ENCODE peak calls at places on chromosomes 13 and 19, in ten cellular contexts. N is small intestine, A is ovary, T is H1, Q is endothelial cell of umbilical vein, R is A673, J is left ventricle myocardium inferior, W is tibial artery, P is cardiac muscle cell, B is HCT116. G is an unnamed sample.

GRCh38 chr19:1401138-1401888 is at the start of gene GAMT:
- DNase-seq in N (no peak), A (peak; percentile 76), T (no peak), Q (peak; percentile 48), R (peak; percentile 68), J (peak; percentile 55), W (no peak), P (peak; percentile 42), B (no peak), G (peak; percentile 40)

GRCh38 chr19:16587031-16588023 is 15.1 kb upstream of the SLC35E1 start:
- DNase-seq in N (no peak), A (no peak), T (no peak), Q (no peak), R (no peak), J (no peak), W (peak; percentile 52), P (no peak), B (no peak), G (no peak)

GRCh38 chr13:44163108-44163507 is 210.5 kb upstream of the SERP2 start:
- DNase-seq in N (no peak), A (no peak), T (no peak), Q (no peak), R (no peak), J (no peak), W (no peak), P (no peak), B (no peak), G (no peak)

GRCh38 chr19:40689339-40690049 is 957 bp downstream of the NUMBL start:
- DNase-seq in N (no peak), A (peak; percentile 65), T (peak; percentile 58), Q (peak; percentile 14), R (peak; percentile 27), J (peak; percentile 46), W (peak; percentile 43), P (no peak), B (no peak), G (peak; percentile 52)

GRCh38 chr13:84684804-84685203 is 802.5 kb upstream of the SLITRK1 start:
- DNase-seq in N (no peak), A (no peak), T (no peak), Q (no peak), R (no peak), J (no peak), W (no peak), P (no peak), B (no peak), G (no peak)

GRCh38 chr13:44165895-44166496 is 207.6 kb upstream of the SERP2 start:
- DNase-seq in N (no peak), A (no peak), T (no peak), Q (no peak), R (no peak), J (no peak), W (no peak), P (no peak), B (no peak), G (no peak)

GRCh38 chr13:24148414-24149305 is 11.9 kb upstream of the SPATA13 start:
- DNase-seq in N (peak; percentile 85), A (no peak), T (no peak), Q (peak; percentile 94), R (peak; percentile 81), J (no peak), W (no peak), P (peak; percentile 93), B (peak; percentile 96), G (peak; percentile 93)

GRCh38 chr13:62142048-62142447 is 726.4 kb upstream of the PCDH20 start:
- DNase-seq in N (no peak), A (no peak), T (no peak), Q (no peak), R (no peak), J (no peak), W (no peak), P (no peak), B (no peak), G (no peak)

GRCh38 chr19:795691-796581 is 1.3 kb upstream of the PTBP1 start:
- DNase-seq in N (no peak), A (peak; percentile 68), T (no peak), Q (no peak), R (no peak), J (no peak), W (no peak), P (no peak), B (no peak), G (no peak)

GRCh38 chr13:48979892-48980291 is 4.2 kb downstream of the FNDC3A start:
- DNase-seq in N (no peak), A (no peak), T (no peak), Q (no peak), R (no peak), J (no peak), W (no peak), P (no peak), B (no peak), G (no peak)

GRCh38 chr13:45564108-45564507 is 51.4 kb downstream of the ERICH6B start:
- DNase-seq in N (no peak), A (no peak), T (no peak), Q (peak; percentile 7), R (peak; percentile 45), J (no peak), W (no peak), P (peak; percentile 57), B (no peak), G (peak; percentile 2)

GRCh38 chr19:44111910-44112463 is 1.2 kb upstream of the ZNF225 start:
- DNase-seq in N (peak; percentile 7), A (no peak), T (peak; percentile 52), Q (peak; percentile 65), R (peak; percentile 91), J (no peak), W (no peak), P (peak; percentile 93), B (no peak), G (no peak)

GRCh38 chr13:44816701-44817684 is 172.3 kb downstream of the NUFIP1 start:
- DNase-seq in N (no peak), A (no peak), T (no peak), Q (peak; percentile 19), R (peak; percentile 13), J (no peak), W (no peak), P (peak; percentile 20), B (peak; percentile 63), G (no peak)

GRCh38 chr13:46595918-46596315 is 42.9 kb downstream of the LRCH1 start:
- DNase-seq in N (no peak), A (no peak), T (no peak), Q (no peak), R (no peak), J (no peak), W (no peak), P (no peak), B (no peak), G (no peak)

GRCh38 chr13:36067619-36068456 is 63.3 kb downstream of the DCLK1 start:
- DNase-seq in N (no peak), A (no peak), T (no peak), Q (no peak), R (peak; percentile 80), J (no peak), W (no peak), P (no peak), B (no peak), G (no peak)

GRCh38 chr13:48585456-48585840 is 52.6 kb upstream of the RCBTB2 start:
- DNase-seq in N (peak; percentile 23), A (no peak), T (no peak), Q (peak; percentile 96), R (no peak), J (no peak), W (no peak), P (peak; percentile 88), B (peak; percentile 12), G (no peak)

GRCh38 chr19:11237321-11237720 is 2.1 kb upstream of the ANGPTL8 start:
- DNase-seq in N (no peak), A (no peak), T (no peak), Q (no peak), R (no peak), J (no peak), W (no peak), P (no peak), B (no peak), G (no peak)

GRCh38 chr13:27379126-27379525 is 45.3 kb upstream of the GTF3A start:
- DNase-seq in N (no peak), A (peak; percentile 63), T (no peak), Q (no peak), R (no peak), J (no peak), W (no peak), P (no peak), B (no peak), G (no peak)
- H3K27ac ChIP-seq in N (no peak overlapping the region), A (no peak overlapping the region), T (no peak overlapping the region), Q (no peak overlapping the region), R (no peak overlapping the region), J (no peak overlapping the region), W (no peak overlapping the region), P (no peak overlapping the region), B (no peak overlapping the region), G (no peak overlapping the region)

GRCh38 chr19:35903550-35904179 is 1.3 kb downstream of the HCST start:
- DNase-seq in N (peak; percentile 71), A (peak; percentile 74), T (peak; percentile 78), Q (no peak), R (peak; percentile 90), J (peak; percentile 72), W (peak; percentile 78), P (peak; percentile 73), B (no peak), G (peak; percentile 28)
- H3K4me3 ChIP-seq in N (peak overlapping the region; percentile 34), A (no peak overlapping the region), T (peak overlapping the region; percentile 36), Q (no peak overlapping the region), R (peak overlapping the region; percentile 36), J (peak overlapping the region; percentile 19), W (no peak overlapping the region), P (no peak overlapping the region), B (peak overlapping the region; percentile 53), G (no peak overlapping the region)

GRCh38 chr19:7397687-7398086 is 49.0 kb downstream of the ARHGEF18 start:
- DNase-seq in N (no peak), A (no peak), T (no peak), Q (no peak), R (no peak), J (no peak), W (no peak), P (peak; percentile 90), B (no peak), G (peak; percentile 93)

GRCh38 chr19:7395360-7395781 is 46.6 kb downstream of the ARHGEF18 start:
- DNase-seq in N (no peak), A (no peak), T (peak; percentile 52), Q (peak; percentile 26), R (no peak), J (no peak), W (no peak), P (peak; percentile 10), B (no peak), G (peak; percentile 26)

GRCh38 chr19:7395793-7396192 is 47.1 kb downstream of the ARHGEF18 start:
- DNase-seq in N (peak; percentile 83), A (no peak), T (no peak), Q (no peak), R (no peak), J (no peak), W (no peak), P (peak; percentile 8), B (no peak), G (no peak)

GRCh38 chr19:7401694-7402093 is 53.0 kb downstream of the ARHGEF18 start:
- DNase-seq in N (no peak), A (no peak), T (no peak), Q (no peak), R (no peak), J (no peak), W (no peak), P (no peak), B (no peak), G (no peak)

GRCh38 chr19:7400815-7401214 is 52.1 kb downstream of the ARHGEF18 start:
- DNase-seq in N (no peak), A (no peak), T (no peak), Q (no peak), R (no peak), J (no peak), W (no peak), P (no peak), B (no peak), G (no peak)
- H3K36me3 ChIP-seq in N (no peaks in the 10 kb centered on the region), A (no peaks in the 10 kb centered on the region), T (no peaks in the 10 kb centered on the region), Q (no peaks in the 10 kb centered on the region), R (no peaks in the 10 kb centered on the region), J (peaks cover 13% of the 10 kb centered on the region), W (no peaks in the 10 kb centered on the region), P (no peaks in the 10 kb centered on the region), B (no peaks in the 10 kb centered on the region), G (peaks cover 4% of the 10 kb centered on the region)

GRCh38 chr13:114054830-114055439 is 77.5 kb downstream of the RASA3 start:
- DNase-seq in N (no peak), A (no peak), T (no peak), Q (no peak), R (no peak), J (no peak), W (no peak), P (no peak), B (no peak), G (no peak)
- H3K27ac ChIP-seq in N (no peak overlapping the region), A (no peak overlapping the region), T (no peak overlapping the region), Q (no peak overlapping the region), R (no peak overlapping the region), J (no peak overlapping the region), W (no peak overlapping the region), P (no peak overlapping the region), B (no peak overlapping the region), G (no peak overlapping the region)

G was measured in SJSA1.